ENCODE peak calls at places on chromosome 21, in four cellular contexts. One of them, this sample, is unnamed.

GRCh38 chr21:21051109-21052055 is 53.2 kb downstream of the NCAM2 start:
- DNase-seq in HCEC 1CT: no peak
- DNase-seq in effector memory CD8-positive, alpha-beta T cell: no peak
- DNase-seq in amniotic epithelial cell: no peak
- DNase-seq in this sample: no peak

GRCh38 chr21:16302851-16303282 is 573.1 kb downstream of the USP25 start:
- DNase-seq in HCEC 1CT: no peak
- DNase-seq in amniotic epithelial cell: peak; percentile 40
- DNase-seq in effector memory CD8-positive, alpha-beta T cell: no peak
- DNase-seq in this sample: no peak

GRCh38 chr21:46124926-46125845 is 27.3 kb downstream of the COL6A2 start:
- DNase-seq in amniotic epithelial cell: no peak
- DNase-seq in effector memory CD8-positive, alpha-beta T cell: no peak
- DNase-seq in HCEC 1CT: no peak
- DNase-seq in this sample: no peak

GRCh38 chr21:26441081-26441610 is 131.9 kb downstream of the CYYR1 start:
- DNase-seq in effector memory CD8-positive, alpha-beta T cell: no peak
- DNase-seq in amniotic epithelial cell: no peak
- DNase-seq in HCEC 1CT: no peak
- DNase-seq in this sample: no peak

GRCh38 chr21:39527664-39528381 is 76.1 kb downstream of the SH3BGR start:
- DNase-seq in effector memory CD8-positive, alpha-beta T cell: no peak
- DNase-seq in HCEC 1CT: no peak
- DNase-seq in amniotic epithelial cell: no peak
- DNase-seq in this sample: no peak

GRCh38 chr21:39694750-39695149 is 50.2 kb upstream of the IGSF5 start:
- DNase-seq in effector memory CD8-positive, alpha-beta T cell: no peak
- DNase-seq in amniotic epithelial cell: no peak
- DNase-seq in HCEC 1CT: no peak
- DNase-seq in this sample: no peak

GRCh38 chr21:43196789-43197188 is 28.0 kb downstream of the CRYAA start:
- DNase-seq in effector memory CD8-positive, alpha-beta T cell: no peak
- DNase-seq in amniotic epithelial cell: peak; percentile 43
- DNase-seq in HCEC 1CT: no peak
- DNase-seq in this sample: no peak

GRCh38 chr21:38813143-38813542 is 7.4 kb downstream of the ETS2 start:
- DNase-seq in HCEC 1CT: no peak
- DNase-seq in amniotic epithelial cell: no peak
- DNase-seq in effector memory CD8-positive, alpha-beta T cell: no peak
- DNase-seq in this sample: no peak

GRCh38 chr21:36551731-36552457 is 72.0 kb upstream of the CLDN14 start:
- DNase-seq in HCEC 1CT: peak; percentile 21
- DNase-seq in amniotic epithelial cell: peak; percentile 92
- DNase-seq in effector memory CD8-positive, alpha-beta T cell: no peak
- DNase-seq in this sample: no peak

GRCh38 chr21:25518491-25518911 is 88.8 kb downstream of the MRPL39 start:
- DNase-seq in amniotic epithelial cell: peak; percentile 33
- DNase-seq in HCEC 1CT: no peak
- DNase-seq in effector memory CD8-positive, alpha-beta T cell: no peak
- DNase-seq in this sample: no peak

GRCh38 chr21:46551636-46552241 is 53.1 kb downstream of the S100B start:
- DNase-seq in effector memory CD8-positive, alpha-beta T cell: peak; percentile 21
- DNase-seq in HCEC 1CT: no peak
- DNase-seq in amniotic epithelial cell: no peak
- DNase-seq in this sample: peak; percentile 21

GRCh38 chr21:33171584-33172169 is 58.1 kb upstream of the IFNAR2 start:
- DNase-seq in effector memory CD8-positive, alpha-beta T cell: no peak
- DNase-seq in HCEC 1CT: no peak
- DNase-seq in amniotic epithelial cell: no peak
- DNase-seq in this sample: no peak

GRCh38 chr21:15741510-15741909 is 11.7 kb downstream of the USP25 start:
- DNase-seq in HCEC 1CT: peak; percentile 75
- DNase-seq in amniotic epithelial cell: peak; percentile 49
- DNase-seq in effector memory CD8-positive, alpha-beta T cell: no peak
- DNase-seq in this sample: no peak

GRCh38 chr21:43005635-43006034 is 31.3 kb downstream of the PKNOX1 start:
- DNase-seq in HCEC 1CT: no peak
- DNase-seq in effector memory CD8-positive, alpha-beta T cell: no peak
- DNase-seq in amniotic epithelial cell: no peak
- DNase-seq in this sample: no peak

GRCh38 chr21:34881421-34881820 is 167.7 kb downstream of the RUNX1 start:
- DNase-seq in HCEC 1CT: peak; percentile 71
- DNase-seq in effector memory CD8-positive, alpha-beta T cell: no peak
- DNase-seq in amniotic epithelial cell: peak; percentile 82
- DNase-seq in this sample: no peak